ENCODE peak calls at places on chromosomes 13 and 19, in four cellular contexts. X, B, S and H are unnamed samples.
A peak's percentile ranks its signal among the peaks of the same experiment; 100 is the strongest.

GRCh38 chr19:15374105-15374651 is 5.4 kb downstream of the AKAP8 start:
- DNase-seq in X (no peak), B (peak; percentile 36), S (no peak), H (no peak)

GRCh38 chr13:50426932-50427331 is 411.7 kb downstream of the KCNRG start:
- DNase-seq in X (no peak), B (no peak), S (no peak), H (no peak)

GRCh38 chr19:52735734-52736133 is 890 bp upstream of the ZNF611 start:
- DNase-seq in X (peak; percentile 74), B (peak; percentile 81), S (peak; percentile 95), H (no peak)

GRCh38 chr19:44954649-44955499 is at the start of gene CLPTM1:
- DNase-seq in X (peak; percentile 96), B (peak; percentile 97), S (peak; percentile 98), H (peak; percentile 98)

GRCh38 chr13:27273658-27274425 is 3.2 kb downstream of the RASL11A start:
- DNase-seq in X (no peak), B (no peak), S (peak; percentile 12), H (peak; percentile 80)

GRCh38 chr13:32838985-32839384 is 177.2 kb upstream of the KL start:
- DNase-seq in X (no peak), B (no peak), S (peak; percentile 36), H (peak; percentile 29)

GRCh38 chr13:20772401-20773131 is 1.2 kb downstream of the EEF1AKMT1 start:
- DNase-seq in X (peak; percentile 33), B (no peak), S (no peak), H (no peak)

GRCh38 chr13:40995997-40996396 is 23.1 kb downstream of the ELF1 start:
- DNase-seq in X (no peak), B (no peak), S (no peak), H (no peak)

GRCh38 chr19:2282062-2282861 is at the start of gene PEAK3:
- DNase-seq in X (no peak), B (peak; percentile 87), S (peak; percentile 86), H (peak; percentile 31)

GRCh38 chr19:53977429-53977990 is 13.9 kb upstream of the CACNG6 start:
- DNase-seq in X (peak; percentile 80), B (peak; percentile 61), S (peak; percentile 93), H (peak; percentile 94)

GRCh38 chr19:18443831-18444230 is 5.9 kb upstream of the ISYNA1 start:
- DNase-seq in X (no peak), B (no peak), S (no peak), H (no peak)

GRCh38 chr19:6204212-6204611 is 68.7 kb downstream of the ACSBG2 start:
- DNase-seq in X (peak; percentile 39), B (no peak), S (no peak), H (peak; percentile 36)

GRCh38 chr13:97191615-97192014 is 30.5 kb upstream of the MBNL2 start:
- DNase-seq in X (no peak), B (no peak), S (no peak), H (no peak)

GRCh38 chr13:43122706-43123268 is 99.4 kb downstream of the DNAJC15 start:
- DNase-seq in X (no peak), B (no peak), S (peak; percentile 75), H (no peak)

GRCh38 chr13:42707003-42707402 is 74.4 kb upstream of the FAM216B start:
- DNase-seq in X (peak; percentile 37), B (no peak), S (no peak), H (peak; percentile 37)

GRCh38 chr13:27991881-27992280 is 3.4 kb upstream of the URAD start:
- DNase-seq in X (no peak), B (no peak), S (no peak), H (no peak)

GRCh38 chr13:76397413-76397812 is 488.8 kb downstream of the KCTD12 start:
- DNase-seq in X (no peak), B (no peak), S (no peak), H (no peak)

GRCh38 chr19:35531291-35531690 is 2.0 kb upstream of the GAPDHS start:
- DNase-seq in X (no peak), B (no peak), S (peak; percentile 65), H (no peak)

GRCh38 chr13:106533101-106533939 is 2.1 kb downstream of the EFNB2 start:
- DNase-seq in X (peak; percentile 78), B (peak; percentile 81), S (peak; percentile 93), H (peak; percentile 88)

GRCh38 chr19:23772668-23773063 is 14.0 kb upstream of the ZNF681 start:
- DNase-seq in X (no peak), B (no peak), S (no peak), H (no peak)

GRCh38 chr19:6220385-6221191 is 59.2 kb downstream of the MLLT1 start:
- DNase-seq in X (peak; percentile 71), B (peak; percentile 53), S (no peak), H (peak; percentile 79)

GRCh38 chr19:7177926-7178325 is 108.4 kb downstream of the ZNF557 start:
- DNase-seq in X (peak; percentile 45), B (no peak), S (no peak), H (peak; percentile 27)

GRCh38 chr19:31002852-31003251 is 346.4 kb downstream of the TSHZ3 start:
- DNase-seq in X (no peak), B (no peak), S (no peak), H (no peak)

GRCh38 chr13:61144834-61145593 is 270.6 kb downstream of the PCDH20 start:
- DNase-seq in X (no peak), B (no peak), S (no peak), H (no peak)

GRCh38 chr13:50626031-50626643 is 217.4 kb downstream of the DLEU7 start:
- DNase-seq in X (peak; percentile 52), B (no peak), S (no peak), H (peak; percentile 87)

GRCh38 chr19:41546386-41546789 is 29.6 kb upstream of the CEACAM21 start:
- DNase-seq in X (no peak), B (no peak), S (no peak), H (no peak)

GRCh38 chr19:677201-677600 is 1.0 kb downstream of the FSTL3 start:
- DNase-seq in X (peak; percentile 85), B (peak; percentile 78), S (peak; percentile 52), H (peak; percentile 91)

GRCh38 chr19:42092350-42092749 is 16.4 kb downstream of the ZNF574 start:
- DNase-seq in X (no peak), B (no peak), S (peak; percentile 77), H (peak; percentile 31)

GRCh38 chr13:27172495-27172842 is 858 bp upstream of the USP12 start:
- DNase-seq in X (no peak), B (no peak), S (no peak), H (no peak)

GRCh38 chr13:42746846-42747245 is 34.5 kb upstream of the FAM216B start:
- DNase-seq in X (peak; percentile 86), B (no peak), S (no peak), H (peak; percentile 52)

GRCh38 chr19:53553159-53553558 is 15.2 kb downstream of the ZNF331 start:
- DNase-seq in X (no peak), B (no peak), S (no peak), H (no peak)

GRCh38 chr13:46382224-46382623 is 4.8 kb downstream of the RUBCNL start:
- DNase-seq in X (no peak), B (no peak), S (no peak), H (no peak)

GRCh38 chr13:46385946-46386345 is 1.1 kb downstream of the RUBCNL start:
- DNase-seq in X (no peak), B (no peak), S (peak; percentile 52), H (no peak)

GRCh38 chr13:46386426-46386995 is 541 bp downstream of the RUBCNL start:
- DNase-seq in X (peak; percentile 31), B (peak; percentile 15), S (no peak), H (no peak)

GRCh38 chr13:46380242-46380641 is 6.8 kb downstream of the RUBCNL start:
- DNase-seq in X (no peak), B (no peak), S (no peak), H (no peak)

GRCh38 chr13:46383383-46383782 is 3.7 kb downstream of the RUBCNL start:
- DNase-seq in X (no peak), B (no peak), S (no peak), H (no peak)
- TF ChIP-seq CTCF in X (no peak), B (no peak), S (no peak), H (no peak)

GRCh38 chr13:73138967-73139491 is 80.2 kb downstream of the KLF5 start:
- DNase-seq in X (no peak), B (no peak), S (no peak), H (no peak)
- H3K4me3 ChIP-seq in X (no peak overlapping the region), B (no peak overlapping the region), S (peak overlapping the region; percentile 31), H (no peak overlapping the region)

GRCh38 chr13:30115257-30115600 is 192.1 kb downstream of the KATNAL1 start:
- DNase-seq in X (no peak), B (no peak), S (no peak), H (no peak)

GRCh38 chr13:30114586-30115256 is 192.6 kb downstream of the KATNAL1 start:
- DNase-seq in X (peak; percentile 79), B (peak; percentile 89), S (peak; percentile 98), H (peak; percentile 78)

GRCh38 chr13:30113531-30113930 is 193.8 kb downstream of the KATNAL1 start:
- DNase-seq in X (no peak), B (no peak), S (no peak), H (no peak)

GRCh38 chr13:30112602-30113435 is 194.5 kb downstream of the KATNAL1 start:
- DNase-seq in X (peak; percentile 93), B (peak; percentile 69), S (peak; percentile 92), H (peak; percentile 95)

DNA sequence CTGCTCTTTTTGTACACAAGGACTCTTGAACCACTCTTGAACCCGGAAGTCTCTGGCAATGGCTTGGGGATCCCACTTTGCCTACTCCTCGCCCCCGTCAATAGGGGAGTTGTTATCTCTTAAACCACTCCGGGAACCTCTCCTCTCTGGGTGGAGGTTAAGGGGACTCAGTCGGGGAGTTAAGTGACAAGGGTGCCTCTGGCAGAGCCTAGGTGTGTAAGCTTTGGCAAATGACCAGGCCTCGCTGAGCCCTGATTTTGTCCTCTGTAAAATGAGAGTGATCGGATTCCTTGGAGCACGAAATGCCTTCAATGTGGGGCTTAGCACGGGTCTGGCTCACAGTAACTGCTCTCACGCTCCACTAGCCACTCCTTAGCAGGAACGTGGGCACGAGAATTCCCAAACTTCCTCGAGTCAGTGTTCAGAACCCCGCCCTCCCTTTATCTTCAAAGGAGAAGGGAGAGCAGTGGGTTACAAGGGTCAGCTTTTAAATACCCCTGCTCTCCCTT is 193.3 kb downstream of the KATNAL1 start:
- DNase-seq in X (no peak), B (no peak), S (peak; percentile 61), H (no peak)
- TF ChIP-seq CTCF in X (no peak), B (no peak), S (no peak), H (no peak)

GRCh38 chr19:46529622-46530451 is 34.2 kb upstream of the PNMA8B start:
- DNase-seq in X (peak; percentile 64), B (peak; percentile 61), S (peak; percentile 88), H (peak; percentile 75)
- H3K4me3 ChIP-seq in X (no peak overlapping the region), B (no peak overlapping the region), S (no peak overlapping the region), H (no peak overlapping the region)

DNA sequence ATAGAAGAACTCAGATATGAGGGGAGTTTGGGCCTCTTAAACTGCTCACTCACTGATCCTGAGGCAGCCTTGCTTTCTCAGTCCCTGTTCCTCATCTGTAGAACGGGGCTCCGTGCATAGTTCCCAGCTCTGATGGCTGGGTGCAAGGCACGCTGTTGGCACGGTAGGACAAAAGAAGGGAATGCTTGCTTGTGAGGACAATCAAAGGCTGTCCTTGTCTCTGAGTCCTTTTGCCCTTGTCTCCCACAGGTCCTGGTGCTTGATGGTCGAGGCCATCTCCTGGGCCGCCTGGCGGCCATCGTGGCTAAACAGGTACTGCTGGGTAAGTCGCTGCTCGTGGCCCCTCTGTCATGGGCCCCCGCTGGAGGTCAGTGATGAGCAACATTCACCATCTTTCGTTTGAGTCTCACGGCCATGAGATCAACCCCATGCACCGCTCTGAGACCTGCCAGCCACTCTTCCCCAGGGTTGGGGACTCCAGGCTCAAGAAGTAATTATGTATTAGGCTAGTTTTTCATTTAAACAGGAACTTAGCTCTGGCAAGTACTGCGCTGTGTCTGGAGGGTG is 2.3 kb downstream of the RPL13A start:
- DNase-seq in X (peak; percentile 52), B (no peak), S (no peak), H (no peak)
- TF ChIP-seq CTCF in X (no peak), B (no peak), S (peak; percentile 12), H (no peak)